ENCODE peak calls at places on chromosome 7, in seven cellular contexts. C, D, M, B, A, Y and G are unnamed samples.

GRCh38 chr7:150852371-150852905 is at the start of gene AOC1:
- DNase-seq in A (no peak), C (peak), D (no peak), B (no peak), M (no peak), Y (no peak), G (no peak)

GRCh38 chr7:42931834-42932651 is at the start of the genes MRPL32 and PSMA2:
- DNase-seq in Y (peak), D (peak), B (peak), M (peak), C (peak), A (peak), G (peak)

GRCh38 chr7:134690614-134691504 is 44.2 kb downstream of the BPGM start:
- DNase-seq in C (no peak), Y (peak), B (no peak), D (peak), A (no peak), M (peak), G (no peak)

GRCh38 chr7:139916717-139917395 is 87.8 kb downstream of the TBXAS1 start:
- DNase-seq in C (no peak), B (no peak), A (no peak), Y (no peak), D (no peak), M (no peak), G (no peak)

GRCh38 chr7:100577103-100577502 is 3.4 kb upstream of the SAP25 start:
- DNase-seq in B (no peak), A (no peak), C (no peak), M (no peak), Y (no peak), D (no peak), G (no peak)

GRCh38 chr7:17304926-17305325 is 6.5 kb downstream of the AHR start:
- DNase-seq in C (no peak), B (peak), A (no peak), D (peak), M (no peak), Y (peak), G (no peak)

GRCh38 chr7:117322741-117323584 is at the start of gene WNT2:
- DNase-seq in A (no peak), D (peak), B (no peak), M (no peak), Y (peak), C (no peak), G (no peak)

GRCh38 chr7:38123494-38123893 is 54.6 kb upstream of the STARD3NL start:
- DNase-seq in B (no peak), Y (no peak), M (no peak), A (no peak), D (no peak), C (no peak), G (no peak)

GRCh38 chr7:143519411-143520131 is 41.9 kb downstream of the TAS2R41 start:
- DNase-seq in Y (peak), B (no peak), M (peak), D (peak), A (peak), C (no peak), G (no peak)

GRCh38 chr7:86908948-86909347 is 150.5 kb downstream of the ELAPOR2 start:
- DNase-seq in D (no peak), A (no peak), C (no peak), M (no peak), B (no peak), Y (peak), G (no peak)

GRCh38 chr7:143485500-143485899 is 7.8 kb downstream of the TAS2R41 start:
- DNase-seq in A (no peak), B (no peak), M (no peak), D (peak), Y (peak), C (no peak), G (no peak)

GRCh38 chr7:134016223-134016941 is 110.8 kb upstream of the LRGUK start:
- DNase-seq in B (peak), A (peak), D (peak), Y (peak), C (no peak), M (peak), G (peak)

GRCh38 chr7:112254166-112254565 is 47.7 kb downstream of the ZNF277 start:
- DNase-seq in B (no peak), D (no peak), M (no peak), A (no peak), C (no peak), Y (no peak), G (no peak)

GRCh38 chr7:99061001-99061779 is 82.7 kb downstream of the SMURF1 start:
- DNase-seq in A (no peak), B (no peak), Y (no peak), C (no peak), D (no peak), M (no peak), G (no peak)

GRCh38 chr7:116167177-116167576 is 43.2 kb upstream of the TES start:
- DNase-seq in B (no peak), Y (no peak), D (no peak), M (no peak), A (no peak), C (no peak), G (no peak)

GRCh38 chr7:144513332-144513731 is 109.8 kb upstream of the NOBOX start:
- DNase-seq in D (no peak), Y (peak), C (no peak), B (no peak), A (no peak), M (no peak), G (no peak)

GRCh38 chr7:17719998-17720397 is 220.3 kb downstream of the SNX13 start:
- DNase-seq in B (no peak), A (no peak), C (no peak), M (no peak), D (no peak), Y (no peak), G (no peak)

GRCh38 chr7:48078470-48078869 is 10.6 kb upstream of the UPP1 start:
- DNase-seq in M (no peak), D (no peak), B (no peak), Y (no peak), C (no peak), A (no peak), G (no peak)

GRCh38 chr7:155589001-155589980 is 42.9 kb upstream of the CNPY1 start:
- DNase-seq in C (no peak), B (no peak), D (no peak), Y (no peak), A (no peak), M (no peak), G (no peak)

GRCh38 chr7:75565129-75565528 is 73.0 kb downstream of the SPDYE5 start:
- DNase-seq in Y (peak), M (no peak), A (peak), C (no peak), B (peak), D (peak), G (no peak)

GRCh38 chr7:30626984-30627383 is 32.3 kb downstream of the GARS1 start:
- DNase-seq in M (no peak), Y (no peak), C (no peak), D (peak), B (no peak), A (no peak), G (no peak)

GRCh38 chr7:30630986-30631385 is 36.3 kb downstream of the GARS1 start:
- DNase-seq in M (no peak), Y (no peak), C (no peak), D (no peak), B (no peak), A (no peak), G (no peak)

DNA sequence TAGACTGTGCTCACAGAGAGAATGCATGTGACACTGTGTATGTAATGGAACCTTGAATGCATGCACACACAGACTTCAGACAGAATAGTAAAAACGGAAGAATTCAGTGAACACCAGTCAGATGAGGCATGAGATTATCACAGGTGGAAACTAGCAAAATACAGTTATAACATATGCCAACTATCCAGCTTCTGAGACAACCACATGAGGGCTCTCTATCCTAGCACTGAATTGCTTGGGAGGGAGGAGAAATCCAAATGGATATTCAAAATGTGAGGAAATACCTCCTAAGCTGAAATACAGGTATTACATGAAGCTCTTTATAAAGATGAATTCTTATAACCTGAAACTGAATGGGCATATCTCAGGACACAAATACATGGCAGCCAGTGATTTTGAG is 30.6 kb downstream of the GARS1 start:
- DNase-seq in D (no peak), A (no peak), B (no peak), C (no peak), M (no peak), Y (no peak), G (no peak)
- TF ChIP-seq CTCF in D (no peak), A (no peak), B (no peak), C (no peak), M (peak), Y (peak), G (no peak)

DNA sequence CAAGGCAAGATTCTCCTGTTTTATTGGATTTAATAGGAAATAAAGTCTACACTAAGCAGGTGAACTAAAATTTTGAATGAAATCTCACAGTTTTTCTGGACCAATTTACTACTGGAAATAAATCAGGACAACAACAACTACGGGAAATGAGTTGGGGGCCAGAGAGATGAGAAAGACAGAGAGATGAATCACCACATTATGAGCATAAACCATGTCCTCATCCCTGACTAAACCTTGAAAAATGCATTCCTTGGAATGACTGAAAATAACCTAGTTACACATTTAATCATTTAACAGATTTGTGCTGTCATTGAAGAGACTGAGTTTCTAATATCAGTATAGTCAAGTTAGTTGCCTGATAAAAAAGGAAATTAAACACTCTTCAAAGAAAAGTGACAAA is 608.4 kb upstream of the KCND2 start:
- DNase-seq in A (no peak), D (peak), C (no peak), B (no peak), M (no peak), Y (peak), G (no peak)
- TF ChIP-seq CTCF in A (no peak), D (no peak), C (no peak), B (no peak), M (no peak), Y (no peak), G (no peak)

DNA sequence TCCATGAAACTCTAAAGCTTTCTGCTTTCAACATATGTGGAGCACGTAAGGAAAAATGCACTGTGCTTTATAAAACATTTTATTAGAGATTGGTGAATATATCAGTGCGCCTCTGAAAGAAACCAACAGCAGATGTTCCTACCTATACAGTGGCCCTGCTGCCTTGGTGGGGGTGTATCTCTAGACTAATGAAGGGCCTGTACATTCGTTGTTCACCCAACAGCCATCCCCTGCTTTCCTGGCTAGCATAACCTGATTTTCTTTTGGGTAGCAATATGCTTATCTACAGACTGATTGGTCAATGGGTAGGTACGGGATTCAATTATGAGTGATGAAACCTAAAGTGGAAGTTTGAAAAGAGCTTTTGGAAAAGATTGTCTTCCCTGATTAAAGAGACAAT is 119.7 kb upstream of the FAM133B start:
- DNase-seq in C (no peak), B (no peak), A (no peak), Y (no peak), M (no peak), D (no peak), G (no peak)
- TF ChIP-seq CTCF in C (no peak), B (no peak), A (no peak), Y (no peak), M (no peak), D (no peak), G (no peak)

GRCh38 chr7:74173866-74174605 is at the start of gene EIF4H:
- DNase-seq in M (peak), B (peak), C (peak), Y (peak), A (peak), D (peak), G (peak)
- TF ChIP-seq CTCF in M (peak), B (peak), C (no peak), Y (no peak), A (peak), D (no peak), G (no peak)

DNA sequence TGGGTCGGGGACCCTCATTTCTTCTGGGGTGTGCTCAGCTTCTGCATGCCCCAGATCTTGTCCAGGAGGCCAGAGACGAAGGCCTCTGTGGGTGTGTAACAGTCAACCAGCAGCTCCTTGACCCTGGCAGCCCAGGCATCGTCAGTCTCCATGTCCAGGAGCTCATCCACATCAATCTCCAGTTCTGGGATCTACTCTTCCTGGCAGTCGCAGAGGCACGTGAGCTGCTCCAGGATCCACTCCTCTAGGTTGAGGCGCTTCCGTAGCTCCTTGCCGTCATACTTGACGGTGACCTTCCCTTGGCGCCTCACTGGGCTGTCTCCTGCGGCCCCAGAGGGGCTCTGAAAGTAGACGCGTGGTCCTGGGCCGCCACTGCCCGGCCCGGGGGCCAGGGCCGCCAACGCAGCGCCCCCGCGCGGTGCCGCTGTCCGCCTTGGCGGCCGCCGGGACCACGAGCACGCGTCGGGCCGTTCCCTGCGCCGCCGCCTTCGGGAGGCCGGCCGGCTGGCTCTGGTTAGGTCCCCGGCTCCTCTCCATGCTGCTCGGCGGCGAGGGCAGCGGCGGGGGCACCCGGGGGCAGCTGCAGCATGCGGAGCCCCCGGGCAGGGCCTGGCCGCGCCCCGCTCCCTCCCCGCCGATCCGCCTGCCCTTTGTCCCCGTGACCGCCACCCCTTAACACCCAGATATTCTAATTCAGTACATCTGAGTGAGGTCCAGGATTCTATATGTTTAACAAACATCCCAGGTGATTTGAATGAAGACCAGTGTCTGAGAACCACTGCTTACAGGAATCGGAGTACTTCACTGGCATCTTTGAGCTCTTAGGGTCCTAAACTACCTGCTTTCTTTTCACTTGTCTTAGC is 170.5 kb downstream of the SEPTIN7 start:
- DNase-seq in D (no peak), A (no peak), C (no peak), M (no peak), B (no peak), Y (peak), G (no peak)
- TF ChIP-seq CTCF in D (no peak), A (no peak), C (no peak), M (no peak), B (no peak), Y (peak), G (peak)

GRCh38 chr7:105488219-105488571 is 33.9 kb downstream of the PUS7 start:
- DNase-seq in B (no peak), D (no peak), Y (no peak), M (no peak), A (no peak), C (no peak), G (no peak)
- TF ChIP-seq CTCF in B (no peak), D (no peak), Y (no peak), M (no peak), A (no peak), C (no peak), G (no peak)

GRCh38 chr7:73840715-73841379 is 1.5 kb downstream of the METTL27 start:
- DNase-seq in D (no peak), B (no peak), C (no peak), Y (no peak), A (no peak), M (no peak), G (peak)

GRCh38 chr7:73839290-73839689 is 3.0 kb downstream of the METTL27 start:
- DNase-seq in Y (no peak), A (no peak), M (no peak), C (no peak), B (no peak), D (no peak), G (peak)

GRCh38 chr7:73838642-73839041 is 3.7 kb downstream of the METTL27 start:
- DNase-seq in D (no peak), B (peak), Y (no peak), C (no peak), A (no peak), M (no peak), G (no peak)

GRCh38 chr7:73841689-73842247 is 548 bp downstream of the METTL27 start:
- DNase-seq in A (no peak), C (no peak), Y (no peak), D (no peak), B (no peak), M (no peak), G (peak)

DNA sequence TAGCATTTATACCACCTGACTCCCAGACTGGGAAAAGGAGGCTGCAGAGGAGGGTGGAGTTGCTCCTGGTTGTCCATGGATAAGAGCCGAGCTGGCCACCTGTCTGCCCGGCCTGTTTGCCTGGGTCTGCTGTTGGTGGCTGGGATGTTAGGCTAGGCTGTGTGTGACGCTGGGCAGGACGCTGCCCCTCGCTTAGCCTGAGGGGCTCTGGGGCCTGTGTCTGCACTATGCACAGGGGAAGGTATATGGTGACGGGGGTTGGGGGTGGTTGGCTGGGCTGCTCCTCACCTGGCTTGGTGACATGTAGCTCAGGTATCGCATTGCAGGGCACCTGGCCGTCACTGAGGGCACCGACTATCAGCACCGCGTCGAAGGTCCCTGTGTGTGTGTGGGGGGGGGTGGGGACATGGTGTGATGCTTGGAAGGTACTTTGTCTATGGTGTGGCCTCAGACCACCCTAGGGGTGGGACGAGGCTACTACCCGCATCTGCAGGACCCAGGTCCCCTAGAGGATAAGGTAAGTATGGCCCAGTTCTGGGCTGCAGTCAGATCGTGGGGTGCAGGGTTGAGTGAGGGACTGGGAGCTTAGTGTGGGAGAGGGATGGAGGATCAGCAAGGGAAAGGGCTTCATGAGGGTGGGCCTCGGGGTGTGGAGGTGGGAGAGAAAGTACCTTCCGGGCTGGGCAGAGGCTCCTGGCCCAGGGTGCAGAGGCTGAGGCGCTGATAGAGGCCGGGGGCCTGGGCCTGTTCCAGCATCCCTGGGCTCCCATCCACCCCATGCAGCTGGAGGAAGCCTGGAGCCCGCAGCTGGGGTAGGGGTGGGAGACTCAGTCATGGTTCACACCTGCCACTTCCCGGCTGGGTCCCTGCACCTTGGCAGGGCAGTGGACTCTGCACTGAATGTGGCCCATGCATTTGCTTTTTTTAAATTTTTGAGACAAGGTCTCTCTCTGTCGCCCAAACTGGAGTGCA is 2.3 kb downstream of the METTL27 start:
- DNase-seq in Y (no peak), D (no peak), A (no peak), M (no peak), B (no peak), C (no peak), G (peak)
- TF ChIP-seq CTCF in Y (no peak), D (no peak), A (no peak), M (no peak), B (no peak), C (no peak), G (no peak)

DNA sequence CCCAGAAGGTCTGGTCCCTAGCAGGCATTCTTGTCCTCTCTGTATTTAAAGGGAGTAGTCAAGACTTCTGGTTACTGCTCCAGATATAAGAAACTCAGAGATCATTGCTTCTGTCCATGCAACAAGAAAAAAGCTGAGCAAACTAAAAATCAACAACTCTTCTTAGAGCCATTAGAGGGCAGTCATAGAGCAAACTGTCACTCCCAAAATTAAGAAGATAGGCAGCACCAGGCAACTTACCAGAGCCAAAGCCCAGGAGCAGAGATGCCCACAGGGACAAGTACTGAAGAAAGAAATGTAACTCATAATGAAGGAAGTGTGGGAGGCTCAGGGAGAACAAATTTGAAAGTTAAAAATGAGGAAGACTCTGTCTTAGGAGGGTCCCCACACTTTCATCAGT is 472.9 kb upstream of the COBL start:
- DNase-seq in C (no peak), B (no peak), M (no peak), Y (no peak), D (no peak), A (no peak), G (no peak)
- TF ChIP-seq CTCF in C (no peak), B (no peak), M (no peak), Y (no peak), D (no peak), A (no peak), G (no peak)